ENCODE peak calls at places on chromosomes 13 and 19, in nine cellular contexts. T is upper lobe of left lung, R is suprapubic skin, S is stomach, J is tibial nerve, W is SK-N-SH, B is sigmoid colon, H is ovary, P is GM12878. G is an unnamed sample. For H3K36me3, the result is how much of the 10 kb centered on the place peaks cover.

GRCh38 chr13:114002009-114002544 is 28.2 kb upstream of the C13orf46 start:
- DNase-seq in T (no peak), R (no peak), S (peak), J (no peak), W (no peak), B (no peak), H (peak), P (no peak), G (peak)

GRCh38 chr13:35881360-35881759 is 249.8 kb downstream of the DCLK1 start:
- DNase-seq in T (no peak), R (no peak), S (no peak), J (no peak), W (no peak), B (no peak), H (no peak), P (no peak), G (no peak)

GRCh38 chr13:67943116-67943515 is 713.0 kb upstream of the PCDH9 start:
- DNase-seq in T (no peak), R (no peak), S (no peak), J (no peak), W (no peak), B (no peak), H (no peak), P (no peak), G (no peak)

GRCh38 chr19:15769586-15769985 is 17.9 kb upstream of the OR10H5 start:
- DNase-seq in T (no peak), R (no peak), S (no peak), J (no peak), W (no peak), B (no peak), H (no peak), P (no peak), G (no peak)

GRCh38 chr13:21203132-21203531 is 26.7 kb downstream of the MRPL57 start:
- DNase-seq in T (no peak), R (no peak), S (no peak), J (no peak), W (no peak), B (no peak), H (no peak), P (no peak), G (no peak)

GRCh38 chr13:108947551-108948030 is 318.2 kb downstream of the MYO16 start:
- DNase-seq in T (no peak), R (peak), S (no peak), J (peak), W (no peak), B (peak), H (no peak), P (no peak), G (no peak)

GRCh38 chr13:96816261-96816660 is 178.0 kb downstream of the OXGR1 start:
- DNase-seq in T (no peak), R (no peak), S (no peak), J (peak), W (no peak), B (no peak), H (no peak), P (no peak), G (no peak)

GRCh38 chr13:51245583-51245982 is 23.4 kb downstream of the FAM124A start:
- DNase-seq in T (no peak), R (no peak), S (no peak), J (no peak), W (no peak), B (no peak), H (no peak), P (no peak), G (no peak)

GRCh38 chr13:53242015-53242414 is 213.4 kb downstream of the OLFM4 start:
- DNase-seq in T (no peak), R (no peak), S (no peak), J (no peak), W (no peak), B (no peak), H (no peak), P (no peak), G (no peak)

GRCh38 chr19:48558018-48558684 is 6.2 kb downstream of the SULT2B1 start:
- DNase-seq in T (peak), R (no peak), S (peak), J (no peak), W (no peak), B (no peak), H (no peak), P (no peak), G (peak)

GRCh38 chr13:43132228-43132627 is 108.8 kb downstream of the DNAJC15 start:
- DNase-seq in T (no peak), R (no peak), S (peak), J (no peak), W (no peak), B (no peak), H (no peak), P (no peak), G (peak)

GRCh38 chr13:51453308-51453958 is 597 bp upstream of the INTS6 start:
- DNase-seq in T (no peak), R (peak), S (no peak), J (peak), W (peak), B (peak), H (peak), P (peak), G (peak)

GRCh38 chr13:110683203-110683883 is 22.6 kb downstream of the CARS2 start:
- DNase-seq in T (no peak), R (no peak), S (no peak), J (no peak), W (no peak), B (no peak), H (no peak), P (no peak), G (no peak)

GRCh38 chr13:102091231-102091630 is 310.6 kb downstream of the FGF14 start:
- DNase-seq in T (no peak), R (no peak), S (no peak), J (no peak), W (no peak), B (no peak), H (no peak), P (no peak), G (no peak)

GRCh38 chr13:53068841-53069520 is 40.4 kb downstream of the OLFM4 start:
- DNase-seq in T (no peak), R (no peak), S (no peak), J (peak), W (peak), B (no peak), H (no peak), P (no peak), G (no peak)

GRCh38 chr19:16654151-16654550 is 5.8 kb downstream of the SMIM7 start:
- DNase-seq in T (no peak), R (no peak), S (no peak), J (no peak), W (peak), B (no peak), H (no peak), P (no peak), G (no peak)

GRCh38 chr19:37990362-37990761 is 83.4 kb downstream of the SIPA1L3 start:
- DNase-seq in T (peak), R (no peak), S (no peak), J (no peak), W (no peak), B (no peak), H (no peak), P (no peak), G (no peak)

GRCh38 chr13:50424993-50425392 is 409.7 kb downstream of the KCNRG start:
- DNase-seq in T (no peak), R (no peak), S (no peak), J (no peak), W (no peak), B (no peak), H (no peak), P (no peak), G (no peak)

GRCh38 chr13:42946927-42947326 is 45.1 kb downstream of the EPSTI1 start:
- DNase-seq in T (no peak), R (no peak), S (no peak), J (no peak), W (no peak), B (no peak), H (no peak), P (no peak), G (no peak)

GRCh38 chr19:47438793-47439220 is 19.5 kb upstream of the MEIS3 start:
- DNase-seq in T (no peak), R (no peak), S (peak), J (no peak), W (no peak), B (no peak), H (no peak), P (no peak), G (no peak)

GRCh38 chr19:3565177-3565576 is 7.6 kb upstream of the HMG20B start:
- DNase-seq in T (no peak), R (no peak), S (no peak), J (no peak), W (no peak), B (no peak), H (no peak), P (no peak), G (no peak)

GRCh38 chr19:44303976-44304568 is 753 bp downstream of the ZNF235 start:
- DNase-seq in T (no peak), R (no peak), S (no peak), J (no peak), W (peak), B (no peak), H (no peak), P (no peak), G (peak)

GRCh38 chr13:24264976-24265375 is 44.4 kb upstream of the C1QTNF9 start:
- DNase-seq in T (peak), R (no peak), S (no peak), J (no peak), W (no peak), B (no peak), H (no peak), P (no peak), G (peak)

GRCh38 chr19:56995298-56995697 is 124.5 kb upstream of the USP29 start:
- DNase-seq in T (no peak), R (no peak), S (no peak), J (no peak), W (no peak), B (no peak), H (peak), P (no peak), G (no peak)

GRCh38 chr13:49637989-49638388 is 9.7 kb downstream of the ARL11 start:
- DNase-seq in T (peak), R (no peak), S (no peak), J (no peak), W (no peak), B (no peak), H (no peak), P (no peak), G (no peak)

GRCh38 chr13:32233062-32233461 is 82.1 kb downstream of the ZAR1L start:
- DNase-seq in T (no peak), R (no peak), S (no peak), J (no peak), W (peak), B (no peak), H (no peak), P (no peak), G (no peak)

GRCh38 chr13:38366954-38367645 is 17.4 kb downstream of the UFM1 start:
- DNase-seq in T (no peak), R (no peak), S (no peak), J (no peak), W (no peak), B (no peak), H (no peak), P (no peak), G (no peak)

GRCh38 chr13:27481766-27482165 is 31.4 kb upstream of the MTIF3 start:
- DNase-seq in T (peak), R (no peak), S (peak), J (no peak), W (peak), B (no peak), H (peak), P (no peak), G (peak)

GRCh38 chr13:44815507-44816074 is 173.7 kb downstream of the NUFIP1 start:
- DNase-seq in T (peak), R (no peak), S (no peak), J (no peak), W (no peak), B (no peak), H (peak), P (no peak), G (no peak)

GRCh38 chr13:52130641-52131040 is 1.8 kb upstream of the NEK5 start:
- DNase-seq in T (no peak), R (no peak), S (no peak), J (no peak), W (no peak), B (no peak), H (no peak), P (no peak), G (no peak)

GRCh38 chr13:75195479-75196111 is 286.4 kb downstream of the TBC1D4 start:
- DNase-seq in T (no peak), R (no peak), S (no peak), J (no peak), W (no peak), B (no peak), H (no peak), P (no peak), G (no peak)

GRCh38 chr19:11452814-11453335 is 17.4 kb downstream of the PRKCSH start:
- DNase-seq in T (no peak), R (no peak), S (no peak), J (no peak), W (peak), B (no peak), H (no peak), P (no peak), G (no peak)

GRCh38 chr19:29831041-29831548 is 19.3 kb downstream of the CCNE1 start:
- DNase-seq in T (no peak), R (peak), S (no peak), J (no peak), W (no peak), B (no peak), H (no peak), P (no peak), G (no peak)

GRCh38 chr19:6044056-6044805 is 66.1 kb downstream of the RFX2 start:
- DNase-seq in T (no peak), R (peak), S (no peak), J (no peak), W (no peak), B (no peak), H (no peak), P (no peak), G (no peak)

GRCh38 chr19:6039541-6040225 is 61.7 kb upstream of the RANBP3 start:
- DNase-seq in T (no peak), R (peak), S (no peak), J (no peak), W (no peak), B (no peak), H (no peak), P (no peak), G (no peak)

GRCh38 chr19:6042776-6043726 is 65.1 kb upstream of the RANBP3 start:
- DNase-seq in T (no peak), R (no peak), S (no peak), J (no peak), W (no peak), B (no peak), H (no peak), P (no peak), G (no peak)

GRCh38 chr19:6041071-6041470 is 63.1 kb upstream of the RANBP3 start:
- DNase-seq in T (no peak), R (no peak), S (no peak), J (no peak), W (no peak), B (no peak), H (no peak), P (no peak), G (no peak)

DNA sequence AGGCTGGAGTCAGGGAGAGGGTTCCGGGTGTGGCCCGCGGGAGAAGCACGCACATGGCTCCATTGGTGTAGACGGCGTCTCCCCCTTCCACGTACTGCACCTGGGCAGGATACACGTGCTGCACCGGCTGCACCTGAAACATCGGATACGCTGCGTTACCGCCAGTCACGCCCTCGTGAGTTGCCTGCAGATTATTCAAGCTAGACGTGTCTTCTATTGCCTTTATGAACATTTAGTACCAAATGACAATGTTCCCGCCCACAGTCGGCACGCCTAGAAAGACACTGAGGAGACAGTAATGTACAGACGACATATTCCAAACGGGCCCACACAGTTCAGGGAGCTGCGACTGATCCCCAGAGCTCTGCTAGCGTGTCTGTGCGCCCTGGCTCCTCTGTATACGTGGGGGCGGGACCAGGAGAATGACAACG is 64.1 kb upstream of the RANBP3 start:
- DNase-seq in T (no peak), R (peak), S (no peak), J (no peak), W (no peak), B (no peak), H (no peak), P (no peak), G (no peak)
- H3K36me3 ChIP-seq in T (under half), R (half or more), S (half or more), J (under half), W (under half), B (under half), H (under half), P (under half), G (under half)

DNA sequence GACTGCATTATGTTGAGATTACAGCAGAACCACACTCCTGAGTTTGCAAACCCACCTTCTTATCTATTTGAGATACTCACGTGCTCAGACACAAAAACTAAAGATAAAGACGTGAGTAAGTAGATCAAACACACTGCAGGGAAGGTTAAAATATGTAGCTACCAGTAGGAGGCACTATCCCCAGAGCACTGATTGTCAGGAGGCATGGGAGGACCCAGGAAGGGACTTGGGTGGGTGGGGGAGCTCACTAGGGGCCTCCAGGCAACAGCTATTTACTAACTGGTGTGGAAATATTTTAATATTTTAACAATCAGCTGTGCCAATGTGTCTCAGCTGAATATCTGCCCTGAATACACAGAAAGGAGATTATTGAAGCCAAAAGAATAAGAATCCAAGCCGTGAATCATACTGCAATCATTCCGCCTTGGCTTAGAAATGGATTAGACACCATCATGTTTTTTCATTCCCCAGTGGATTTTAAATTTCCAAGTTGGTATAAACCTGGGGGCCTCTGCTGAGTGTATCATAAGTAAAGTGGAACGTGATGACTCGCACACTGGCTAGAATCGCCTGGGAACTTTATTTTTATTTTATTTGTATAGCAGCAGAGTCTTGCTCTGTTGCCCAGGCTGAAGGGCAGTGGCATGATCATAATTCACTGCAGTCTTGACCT is 73.2 kb upstream of the CACNA1A start:
- DNase-seq in T (no peak), R (no peak), S (no peak), J (no peak), W (no peak), B (no peak), H (no peak), P (no peak), G (no peak)
- TF ChIP-seq EP300 in T (no peak), R (no peak), S (no peak), J (no peak), W (no peak), B (no peak), H (no peak), P (no peak), G (no peak)

GRCh38 chr19:7699422-7700127 is 2.4 kb downstream of the FCER2 start:
- DNase-seq in T (no peak), R (no peak), S (no peak), J (no peak), W (no peak), B (no peak), H (no peak), P (peak), G (no peak)
- H3K36me3 ChIP-seq in T (under half), R (under half), S (under half), J (under half), W (under half), B (under half), H (under half), P (under half), G (under half)

GRCh38 chr19:5680437-5681368 is at the start of the genes HSD11B1L and MICOS13:
- DNase-seq in T (peak), R (peak), S (peak), J (peak), W (peak), B (peak), H (peak), P (peak), G (peak)

GRCh38 chr19:5682293-5682592 is 1.4 kb downstream of the HSD11B1L start:
- DNase-seq in T (no peak), R (no peak), S (no peak), J (no peak), W (no peak), B (no peak), H (no peak), P (no peak), G (no peak)

GRCh38 chr19:5681446-5682292 is 842 bp downstream of the HSD11B1L start:
- DNase-seq in T (no peak), R (no peak), S (no peak), J (no peak), W (no peak), B (no peak), H (no peak), P (no peak), G (no peak)

GRCh38 chr19:5684694-5685430 is 4.0 kb downstream of the HSD11B1L start:
- DNase-seq in T (no peak), R (no peak), S (no peak), J (no peak), W (no peak), B (no peak), H (no peak), P (no peak), G (no peak)

DNA sequence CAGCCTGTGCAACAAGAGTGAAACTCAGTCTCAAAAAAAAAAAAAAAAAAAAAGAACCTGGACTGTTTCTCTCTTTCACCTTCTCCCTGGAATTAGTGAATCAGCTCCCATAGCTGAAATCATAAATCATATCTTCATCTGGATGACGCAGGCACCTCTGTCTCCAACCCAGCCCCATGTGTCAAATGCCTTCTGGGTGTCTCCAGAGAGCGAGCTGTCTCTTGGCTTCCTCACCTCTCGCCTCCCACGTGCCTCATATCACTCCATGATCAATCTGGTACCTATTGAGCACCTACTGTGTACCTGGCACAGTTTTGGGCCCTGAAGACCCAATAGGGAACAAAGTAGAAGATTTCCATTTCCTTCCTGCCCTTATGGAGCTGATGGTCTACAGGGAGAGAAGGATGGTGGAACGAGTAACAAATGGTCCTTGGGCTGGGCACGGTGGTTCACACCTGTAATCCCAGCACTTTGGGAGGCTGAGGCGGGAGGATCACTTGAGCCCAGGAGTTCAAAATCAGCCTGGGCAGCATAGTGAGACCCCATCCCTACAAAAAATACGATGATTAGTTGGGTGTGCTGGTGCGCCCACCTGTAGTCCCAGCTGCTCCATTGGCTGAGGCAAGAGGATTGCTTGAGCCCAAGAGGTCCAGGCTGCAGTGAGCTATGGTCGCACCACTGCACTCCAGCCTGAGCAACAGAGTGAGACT is 2.5 kb downstream of the HSD11B1L start:
- DNase-seq in T (no peak), R (no peak), S (no peak), J (no peak), W (no peak), B (no peak), H (no peak), P (no peak), G (no peak)
- TF ChIP-seq EP300 in T (no peak), R (no peak), S (no peak), J (no peak), W (no peak), B (no peak), H (no peak), P (no peak), G (no peak)

G was measured in transverse colon.